ENCODE peak calls at places on chromosomes 13 and 19, in eight cellular contexts. One of them, this sample, is unnamed.

GRCh38 chr13:57948884-57949283 is 317.3 kb downstream of the PCDH17 start:
- DNase-seq in astrocyte of the cerebellum: no peak
- DNase-seq in naive thymus-derived CD4-positive, alpha-beta T cell: no peak
- DNase-seq in stimulated activated CD4-positive, alpha-beta T cell treated with anti-CD3 and anti-CD28 coated beads, Interleukin-15, amount 100 ng/mL, for 1 hour: no peak
- DNase-seq in AG08396: no peak
- DNase-seq in NCI-H345: no peak
- DNase-seq in RCC 7860: no peak
- DNase-seq in activated T-cell treated with anti-CD3 and anti-CD28 coated beads, Interleukin-2, amount 50 U/mL, for 72 hours: no peak
- DNase-seq in this sample: no peak

GRCh38 chr19:16148443-16149045 is 5.1 kb downstream of the HSH2D start:
- DNase-seq in activated T-cell treated with anti-CD3 and anti-CD28 coated beads, Interleukin-2, amount 50 U/mL, for 72 hours: no peak
- DNase-seq in naive thymus-derived CD4-positive, alpha-beta T cell: no peak
- DNase-seq in astrocyte of the cerebellum: no peak
- DNase-seq in NCI-H345: no peak
- DNase-seq in RCC 7860: no peak
- DNase-seq in AG08396: no peak
- DNase-seq in stimulated activated CD4-positive, alpha-beta T cell treated with anti-CD3 and anti-CD28 coated beads, Interleukin-15, amount 100 ng/mL, for 1 hour: no peak
- DNase-seq in this sample: no peak

GRCh38 chr13:30493670-30494381 is 28.1 kb upstream of the HMGB1 start:
- DNase-seq in NCI-H345: peak
- DNase-seq in naive thymus-derived CD4-positive, alpha-beta T cell: no peak
- DNase-seq in AG08396: no peak
- DNase-seq in astrocyte of the cerebellum: no peak
- DNase-seq in RCC 7860: no peak
- DNase-seq in stimulated activated CD4-positive, alpha-beta T cell treated with anti-CD3 and anti-CD28 coated beads, Interleukin-15, amount 100 ng/mL, for 1 hour: no peak
- DNase-seq in activated T-cell treated with anti-CD3 and anti-CD28 coated beads, Interleukin-2, amount 50 U/mL, for 72 hours: no peak
- DNase-seq in this sample: no peak

GRCh38 chr19:41848666-41849065 is 3.8 kb downstream of the DMRTC2 start:
- DNase-seq in naive thymus-derived CD4-positive, alpha-beta T cell: no peak
- DNase-seq in stimulated activated CD4-positive, alpha-beta T cell treated with anti-CD3 and anti-CD28 coated beads, Interleukin-15, amount 100 ng/mL, for 1 hour: no peak
- DNase-seq in activated T-cell treated with anti-CD3 and anti-CD28 coated beads, Interleukin-2, amount 50 U/mL, for 72 hours: no peak
- DNase-seq in RCC 7860: no peak
- DNase-seq in astrocyte of the cerebellum: no peak
- DNase-seq in NCI-H345: no peak
- DNase-seq in AG08396: no peak
- DNase-seq in this sample: no peak

GRCh38 chr13:24747248-24748151 is 16.5 kb upstream of the RNF17 start:
- DNase-seq in naive thymus-derived CD4-positive, alpha-beta T cell: no peak
- DNase-seq in activated T-cell treated with anti-CD3 and anti-CD28 coated beads, Interleukin-2, amount 50 U/mL, for 72 hours: peak
- DNase-seq in astrocyte of the cerebellum: no peak
- DNase-seq in stimulated activated CD4-positive, alpha-beta T cell treated with anti-CD3 and anti-CD28 coated beads, Interleukin-15, amount 100 ng/mL, for 1 hour: no peak
- DNase-seq in AG08396: no peak
- DNase-seq in NCI-H345: peak
- DNase-seq in RCC 7860: no peak
- DNase-seq in this sample: peak

GRCh38 chr19:38266981-38267597 is 2.7 kb downstream of the SPINT2 start:
- DNase-seq in AG08396: no peak
- DNase-seq in stimulated activated CD4-positive, alpha-beta T cell treated with anti-CD3 and anti-CD28 coated beads, Interleukin-15, amount 100 ng/mL, for 1 hour: no peak
- DNase-seq in NCI-H345: no peak
- DNase-seq in astrocyte of the cerebellum: no peak
- DNase-seq in naive thymus-derived CD4-positive, alpha-beta T cell: no peak
- DNase-seq in RCC 7860: peak
- DNase-seq in activated T-cell treated with anti-CD3 and anti-CD28 coated beads, Interleukin-2, amount 50 U/mL, for 72 hours: no peak
- DNase-seq in this sample: no peak

GRCh38 chr19:8180018-8180417 is 29.2 kb upstream of the CERS4 start:
- DNase-seq in naive thymus-derived CD4-positive, alpha-beta T cell: no peak
- DNase-seq in NCI-H345: no peak
- DNase-seq in stimulated activated CD4-positive, alpha-beta T cell treated with anti-CD3 and anti-CD28 coated beads, Interleukin-15, amount 100 ng/mL, for 1 hour: no peak
- DNase-seq in RCC 7860: no peak
- DNase-seq in astrocyte of the cerebellum: no peak
- DNase-seq in AG08396: no peak
- DNase-seq in activated T-cell treated with anti-CD3 and anti-CD28 coated beads, Interleukin-2, amount 50 U/mL, for 72 hours: no peak
- DNase-seq in this sample: no peak

GRCh38 chr13:23794267-23795161 is 94.7 kb downstream of the MIPEP start:
- DNase-seq in activated T-cell treated with anti-CD3 and anti-CD28 coated beads, Interleukin-2, amount 50 U/mL, for 72 hours: no peak
- DNase-seq in AG08396: peak
- DNase-seq in astrocyte of the cerebellum: peak
- DNase-seq in stimulated activated CD4-positive, alpha-beta T cell treated with anti-CD3 and anti-CD28 coated beads, Interleukin-15, amount 100 ng/mL, for 1 hour: no peak
- DNase-seq in NCI-H345: no peak
- DNase-seq in RCC 7860: no peak
- DNase-seq in naive thymus-derived CD4-positive, alpha-beta T cell: no peak
- DNase-seq in this sample: no peak

GRCh38 chr13:66926851-66927524 is 303.1 kb downstream of the PCDH9 start:
- DNase-seq in AG08396: no peak
- DNase-seq in astrocyte of the cerebellum: no peak
- DNase-seq in naive thymus-derived CD4-positive, alpha-beta T cell: no peak
- DNase-seq in stimulated activated CD4-positive, alpha-beta T cell treated with anti-CD3 and anti-CD28 coated beads, Interleukin-15, amount 100 ng/mL, for 1 hour: no peak
- DNase-seq in RCC 7860: no peak
- DNase-seq in activated T-cell treated with anti-CD3 and anti-CD28 coated beads, Interleukin-2, amount 50 U/mL, for 72 hours: no peak
- DNase-seq in NCI-H345: no peak
- DNase-seq in this sample: no peak

GRCh38 chr19:10430505-10431253 is 10.3 kb downstream of the PDE4A start:
- DNase-seq in RCC 7860: no peak
- DNase-seq in naive thymus-derived CD4-positive, alpha-beta T cell: no peak
- DNase-seq in activated T-cell treated with anti-CD3 and anti-CD28 coated beads, Interleukin-2, amount 50 U/mL, for 72 hours: no peak
- DNase-seq in astrocyte of the cerebellum: no peak
- DNase-seq in AG08396: peak
- DNase-seq in stimulated activated CD4-positive, alpha-beta T cell treated with anti-CD3 and anti-CD28 coated beads, Interleukin-15, amount 100 ng/mL, for 1 hour: no peak
- DNase-seq in NCI-H345: no peak
- DNase-seq in this sample: no peak

GRCh38 chr13:99151516-99151915 is 49.1 kb upstream of the UBAC2 start:
- DNase-seq in astrocyte of the cerebellum: peak
- DNase-seq in AG08396: peak
- DNase-seq in NCI-H345: no peak
- DNase-seq in activated T-cell treated with anti-CD3 and anti-CD28 coated beads, Interleukin-2, amount 50 U/mL, for 72 hours: peak
- DNase-seq in stimulated activated CD4-positive, alpha-beta T cell treated with anti-CD3 and anti-CD28 coated beads, Interleukin-15, amount 100 ng/mL, for 1 hour: no peak
- DNase-seq in RCC 7860: peak
- DNase-seq in naive thymus-derived CD4-positive, alpha-beta T cell: no peak
- DNase-seq in this sample: no peak

GRCh38 chr19:3146677-3147100 is 10.9 kb downstream of the GNA15 start:
- DNase-seq in naive thymus-derived CD4-positive, alpha-beta T cell: peak
- DNase-seq in activated T-cell treated with anti-CD3 and anti-CD28 coated beads, Interleukin-2, amount 50 U/mL, for 72 hours: peak
- DNase-seq in RCC 7860: no peak
- DNase-seq in stimulated activated CD4-positive, alpha-beta T cell treated with anti-CD3 and anti-CD28 coated beads, Interleukin-15, amount 100 ng/mL, for 1 hour: peak
- DNase-seq in astrocyte of the cerebellum: no peak
- DNase-seq in AG08396: no peak
- DNase-seq in NCI-H345: no peak
- DNase-seq in this sample: no peak